ENCODE peak calls at places on chromosomes 12 and 14, in seven cellular contexts. O is A549, W is HCT116, T is HepG2, J is K562, S is H1, C is GM12878. B is an unnamed sample.

GRCh38 chr12:51124504-51124903 is 41.1 kb upstream of the CSRNP2 start:
- DNase-seq in S (no peak), C (no peak), O (no peak), T (no peak), W (no peak), J (no peak), B (no peak)

GRCh38 chr12:21300632-21301031 is 34.1 kb downstream of the SLCO1A2 start:
- DNase-seq in T (no peak), J (no peak), S (no peak), O (no peak), C (no peak), W (no peak), B (no peak)

GRCh38 chr14:76940057-76940456 is 88.5 kb downstream of the IRF2BPL start:
- DNase-seq in S (no peak), W (no peak), J (no peak), C (no peak), T (no peak), O (no peak), B (no peak)

GRCh38 chr12:53048033-53048779 is 1.7 kb upstream of the TNS2 start:
- DNase-seq in C (no peak), S (no peak), J (no peak), T (peak), W (no peak), O (peak), B (no peak)

GRCh38 chr12:113386866-113387566 is 16.7 kb downstream of the SDS start:
- DNase-seq in W (no peak), J (no peak), T (no peak), C (no peak), S (no peak), O (no peak), B (no peak)

GRCh38 chr12:53618340-53618739 is 7.8 kb downstream of the ATF7 start:
- DNase-seq in W (no peak), S (no peak), O (no peak), C (no peak), T (no peak), J (no peak), B (no peak)

GRCh38 chr12:109961612-109962011 is 34.6 kb downstream of the GIT2 start:
- DNase-seq in J (no peak), C (no peak), W (no peak), O (no peak), S (no peak), T (no peak), B (no peak)

GRCh38 chr14:102525213-102526143 is 15.9 kb upstream of the ANKRD9 start:
- DNase-seq in W (peak), O (peak), S (no peak), T (peak), J (peak), C (peak), B (peak)

GRCh38 chr14:88249266-88249665 is 73.8 kb downstream of the KCNK10 start:
- DNase-seq in S (no peak), J (no peak), C (no peak), T (no peak), O (no peak), W (no peak), B (no peak)

GRCh38 chr12:121033625-121034349 is 5.3 kb downstream of the OASL start:
- DNase-seq in S (no peak), J (no peak), T (no peak), C (peak), W (peak), O (peak), B (no peak)

GRCh38 chr12:5230151-5230550 is 186.5 kb downstream of the KCNA5 start:
- DNase-seq in C (no peak), J (no peak), O (no peak), S (no peak), T (no peak), W (no peak), B (peak)

GRCh38 chr12:49014547-49014946 is 4.0 kb downstream of the PRKAG1 start:
- DNase-seq in W (no peak), J (peak), S (no peak), T (no peak), O (peak), C (no peak), B (peak)

GRCh38 chr12:66061557-66062279 is 68.8 kb downstream of the LLPH start:
- DNase-seq in S (peak), C (no peak), J (no peak), W (no peak), O (no peak), T (no peak), B (no peak)

GRCh38 chr12:131404705-131405104 is 306.2 kb upstream of the SFSWAP start:
- DNase-seq in T (no peak), O (no peak), W (no peak), J (no peak), S (no peak), C (no peak), B (no peak)

GRCh38 chr14:96176275-96176674 is 28.4 kb upstream of the BDKRB2 start:
- DNase-seq in S (no peak), C (no peak), T (no peak), J (no peak), O (no peak), W (no peak), B (peak)

GRCh38 chr14:65333926-65334687 is 78.4 kb upstream of the FUT8 start:
- DNase-seq in S (no peak), J (no peak), C (no peak), O (no peak), T (no peak), W (no peak), B (peak)

GRCh38 chr12:1927751-1928351 is 9.4 kb upstream of the CACNA2D4 start:
- DNase-seq in O (no peak), J (no peak), T (no peak), S (no peak), C (no peak), W (no peak), B (no peak)

GRCh38 chr12:29242921-29243431 is 93.9 kb downstream of the FAR2 start:
- DNase-seq in J (peak), O (no peak), S (no peak), T (no peak), C (no peak), W (no peak), B (no peak)

GRCh38 chr14:100159865-100160533 is 554 bp upstream of the DEGS2 start:
- DNase-seq in O (no peak), W (no peak), S (no peak), C (no peak), J (no peak), T (no peak), B (no peak)

GRCh38 chr14:92600318-92601053 is 86.9 kb downstream of the RIN3 start:
- DNase-seq in S (no peak), C (no peak), J (no peak), W (no peak), T (no peak), O (peak), B (peak)

GRCh38 chr12:100794441-100795192 is at the start of gene ANO4:
- DNase-seq in S (no peak), T (no peak), C (no peak), O (no peak), W (no peak), J (no peak), B (peak)

GRCh38 chr12:41485203-41485602 is 297.1 kb downstream of the PDZRN4 start:
- DNase-seq in S (no peak), J (no peak), W (no peak), C (no peak), T (no peak), O (no peak), B (no peak)

GRCh38 chr14:92039073-92039719 is 663 bp downstream of the TRIP11 start:
- DNase-seq in S (peak), W (peak), T (peak), O (peak), C (no peak), J (peak), B (peak)

GRCh38 chr14:24798911-24799310 is 164.9 kb upstream of the GZMB start:
- DNase-seq in J (peak), W (no peak), T (no peak), S (no peak), C (peak), O (no peak), B (no peak)
- TF ChIP-seq CEBPB in J (no peak), W (no peak), T (no peak), S (no peak), C (no peak), O (no peak), B (no peak)

DNA sequence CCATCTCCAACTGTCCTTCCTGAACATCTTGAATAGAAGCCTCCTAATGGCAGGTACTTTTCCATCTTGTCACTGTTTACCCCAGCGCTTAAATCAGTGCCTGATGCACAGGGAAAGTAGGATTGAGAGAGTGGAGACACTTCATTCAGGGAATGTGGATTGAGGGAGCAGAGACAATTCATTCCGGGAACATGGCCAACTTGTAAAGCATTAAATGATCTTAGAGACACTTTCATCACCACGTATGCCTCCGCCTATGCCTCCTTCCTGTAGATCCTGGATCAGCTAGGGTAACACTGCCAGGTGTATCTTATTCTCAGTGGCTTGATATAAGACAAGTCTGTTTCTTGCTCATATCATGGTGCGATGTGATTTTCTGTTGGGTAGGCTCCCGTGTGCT is 67.6 kb upstream of the CSRP2 start:
- DNase-seq in C (no peak), W (no peak), S (no peak), O (no peak), J (no peak), T (no peak), B (no peak)
- TF ChIP-seq CEBPB in C (no peak), W (no peak), S (no peak), O (no peak), J (no peak), T (no peak), B (no peak)

GRCh38 chr12:16474801-16475200 is 127.4 kb downstream of the MGST1 start:
- DNase-seq in T (no peak), O (no peak), S (no peak), J (no peak), C (no peak), W (no peak), B (no peak)

GRCh38 chr12:16475521-16475920 is 128.1 kb downstream of the MGST1 start:
- DNase-seq in W (no peak), T (no peak), S (no peak), O (no peak), C (no peak), J (no peak), B (no peak)

GRCh38 chr12:16473610-16474326 is 126.3 kb downstream of the MGST1 start:
- DNase-seq in W (no peak), J (no peak), S (no peak), O (no peak), T (no peak), C (no peak), B (peak)
- TF ChIP-seq CEBPB in W (no peak), J (no peak), S (no peak), O (no peak), T (no peak), C (no peak), B (peak)

DNA sequence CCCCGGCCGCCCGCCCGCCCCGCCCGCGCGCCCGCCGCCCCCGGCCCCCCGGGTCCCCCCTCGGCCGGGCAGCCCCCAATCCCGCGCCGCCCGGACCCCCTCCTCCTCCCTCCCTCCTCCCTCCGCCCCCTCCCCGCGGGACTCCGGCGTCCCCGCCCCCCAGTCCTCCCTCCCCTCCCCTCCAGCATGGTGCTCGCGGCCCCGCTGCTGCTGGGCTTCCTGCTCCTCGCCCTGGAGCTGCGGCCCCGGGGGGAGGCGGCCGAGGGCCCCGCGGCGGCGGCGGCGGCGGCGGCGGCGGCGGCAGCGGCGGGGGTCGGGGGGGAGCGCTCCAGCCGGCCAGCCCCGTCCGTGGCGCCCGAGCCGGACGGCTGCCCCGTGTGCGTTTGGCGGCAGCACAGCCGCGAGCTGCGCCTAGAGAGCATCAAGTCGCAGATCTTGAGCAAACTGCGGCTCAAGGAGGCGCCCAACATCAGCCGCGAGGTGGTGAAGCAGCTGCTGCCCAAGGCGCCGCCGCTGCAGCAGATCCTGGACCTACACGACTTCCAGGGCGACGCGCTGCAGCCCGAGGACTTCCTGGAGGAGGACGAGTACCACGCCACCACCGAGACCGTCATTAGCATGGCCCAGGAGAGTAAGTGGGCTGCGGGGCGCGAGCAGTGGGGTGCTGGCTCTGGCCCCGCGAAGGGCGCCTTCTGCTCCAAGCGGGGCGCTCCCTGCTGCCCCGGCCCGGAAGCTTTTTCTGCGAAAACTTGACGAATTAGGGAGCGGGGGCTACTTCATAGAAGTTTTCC is 404 bp downstream of the GDF11 start:
- DNase-seq in J (peak), C (no peak), T (no peak), W (no peak), O (peak), S (no peak), B (peak)
- TF ChIP-seq CEBPB in J (no peak), C (no peak), T (no peak), W (no peak), O (no peak), S (no peak), B (no peak)